ENCODE peak calls at places on chromosomes 12 and 14, in eight cellular contexts. One of them, this sample, is unnamed.

GRCh38 chr12:10638728-10639127 is 25.3 kb upstream of the MAGOHB start:
- DNase-seq in NCI-H146: no peak
- DNase-seq in C1 segment of cervical spinal cord: no peak
- DNase-seq in amygdala: no peak
- DNase-seq in AG09309: no peak
- DNase-seq in right atrium auricular region: no peak
- DNase-seq in activated T-cell treated with anti-CD3 and anti-CD28 coated beads for 24 hours: no peak
- DNase-seq in Right ventricle myocardium inferior: no peak
- DNase-seq in this sample: no peak

GRCh38 chr14:65332141-65332871 is 80.2 kb upstream of the FUT8 start:
- DNase-seq in NCI-H146: no peak
- DNase-seq in C1 segment of cervical spinal cord: no peak
- DNase-seq in amygdala: no peak
- DNase-seq in AG09309: no peak
- DNase-seq in right atrium auricular region: no peak
- DNase-seq in activated T-cell treated with anti-CD3 and anti-CD28 coated beads for 24 hours: no peak
- DNase-seq in Right ventricle myocardium inferior: no peak
- DNase-seq in this sample: no peak

GRCh38 chr12:21643758-21644157 is 13.9 kb downstream of the LDHB start:
- DNase-seq in NCI-H146: no peak
- DNase-seq in C1 segment of cervical spinal cord: no peak
- DNase-seq in amygdala: no peak
- DNase-seq in AG09309: no peak
- DNase-seq in right atrium auricular region: no peak
- DNase-seq in activated T-cell treated with anti-CD3 and anti-CD28 coated beads for 24 hours: no peak
- DNase-seq in Right ventricle myocardium inferior: no peak
- DNase-seq in this sample: no peak

GRCh38 chr14:72045271-72045670 is 113.0 kb downstream of the RGS6 start:
- DNase-seq in NCI-H146: no peak
- DNase-seq in C1 segment of cervical spinal cord: no peak
- DNase-seq in amygdala: no peak
- DNase-seq in AG09309: no peak
- DNase-seq in right atrium auricular region: no peak
- DNase-seq in activated T-cell treated with anti-CD3 and anti-CD28 coated beads for 24 hours: no peak
- DNase-seq in Right ventricle myocardium inferior: no peak
- DNase-seq in this sample: no peak

GRCh38 chr14:22837750-22838538 is 1.6 kb downstream of the MMP14 start:
- DNase-seq in NCI-H146: no peak
- DNase-seq in C1 segment of cervical spinal cord: no peak
- DNase-seq in amygdala: no peak
- DNase-seq in AG09309: no peak
- DNase-seq in right atrium auricular region: no peak
- DNase-seq in activated T-cell treated with anti-CD3 and anti-CD28 coated beads for 24 hours: no peak
- DNase-seq in Right ventricle myocardium inferior: no peak
- DNase-seq in this sample: peak

GRCh38 chr12:121866331-121866730 is 7.7 kb upstream of the HPD start:
- DNase-seq in NCI-H146: no peak
- DNase-seq in C1 segment of cervical spinal cord: no peak
- DNase-seq in amygdala: no peak
- DNase-seq in AG09309: no peak
- DNase-seq in right atrium auricular region: no peak
- DNase-seq in activated T-cell treated with anti-CD3 and anti-CD28 coated beads for 24 hours: no peak
- DNase-seq in Right ventricle myocardium inferior: no peak
- DNase-seq in this sample: no peak

GRCh38 chr12:46154221-46154975 is 114.4 kb downstream of the SLC38A1 start:
- DNase-seq in NCI-H146: no peak
- DNase-seq in C1 segment of cervical spinal cord: no peak
- DNase-seq in amygdala: no peak
- DNase-seq in AG09309: peak
- DNase-seq in right atrium auricular region: no peak
- DNase-seq in activated T-cell treated with anti-CD3 and anti-CD28 coated beads for 24 hours: no peak
- DNase-seq in Right ventricle myocardium inferior: no peak
- DNase-seq in this sample: no peak

GRCh38 chr12:132886529-132887477 is 602 bp downstream of the CHFR start:
- DNase-seq in NCI-H146: peak
- DNase-seq in C1 segment of cervical spinal cord: no peak
- DNase-seq in amygdala: no peak
- DNase-seq in AG09309: no peak
- DNase-seq in right atrium auricular region: no peak
- DNase-seq in activated T-cell treated with anti-CD3 and anti-CD28 coated beads for 24 hours: no peak
- DNase-seq in Right ventricle myocardium inferior: no peak
- DNase-seq in this sample: peak

GRCh38 chr12:96652870-96653269 is 163.5 kb downstream of the CFAP54 start:
- DNase-seq in NCI-H146: no peak
- DNase-seq in C1 segment of cervical spinal cord: no peak
- DNase-seq in amygdala: no peak
- DNase-seq in AG09309: no peak
- DNase-seq in right atrium auricular region: no peak
- DNase-seq in activated T-cell treated with anti-CD3 and anti-CD28 coated beads for 24 hours: no peak
- DNase-seq in Right ventricle myocardium inferior: peak
- DNase-seq in this sample: no peak

GRCh38 chr12:15527201-15527782 is 205.0 kb downstream of the PTPRO start:
- DNase-seq in NCI-H146: no peak
- DNase-seq in C1 segment of cervical spinal cord: peak
- DNase-seq in amygdala: peak
- DNase-seq in AG09309: no peak
- DNase-seq in right atrium auricular region: no peak
- DNase-seq in activated T-cell treated with anti-CD3 and anti-CD28 coated beads for 24 hours: no peak
- DNase-seq in Right ventricle myocardium inferior: no peak
- DNase-seq in this sample: no peak

GRCh38 chr14:86532219-86532618 is 1002.3 kb downstream of the FLRT2 start:
- DNase-seq in NCI-H146: no peak
- DNase-seq in C1 segment of cervical spinal cord: no peak
- DNase-seq in amygdala: no peak
- DNase-seq in AG09309: no peak
- DNase-seq in right atrium auricular region: no peak
- DNase-seq in activated T-cell treated with anti-CD3 and anti-CD28 coated beads for 24 hours: no peak
- DNase-seq in Right ventricle myocardium inferior: no peak
- DNase-seq in this sample: no peak

GRCh38 chr14:90201344-90201743 is 55.0 kb upstream of the PSMC1 start:
- DNase-seq in NCI-H146: no peak
- DNase-seq in C1 segment of cervical spinal cord: no peak
- DNase-seq in amygdala: no peak
- DNase-seq in AG09309: no peak
- DNase-seq in right atrium auricular region: no peak
- DNase-seq in activated T-cell treated with anti-CD3 and anti-CD28 coated beads for 24 hours: no peak
- DNase-seq in Right ventricle myocardium inferior: no peak
- DNase-seq in this sample: no peak

GRCh38 chr14:91228112-91229004 is 16.1 kb downstream of the GPR68 start:
- DNase-seq in NCI-H146: no peak
- DNase-seq in C1 segment of cervical spinal cord: no peak
- DNase-seq in amygdala: no peak
- DNase-seq in AG09309: peak
- DNase-seq in right atrium auricular region: no peak
- DNase-seq in activated T-cell treated with anti-CD3 and anti-CD28 coated beads for 24 hours: peak
- DNase-seq in Right ventricle myocardium inferior: no peak
- DNase-seq in this sample: no peak

GRCh38 chr12:19065223-19065622 is 64.3 kb upstream of the PLEKHA5 start:
- DNase-seq in NCI-H146: no peak
- DNase-seq in C1 segment of cervical spinal cord: no peak
- DNase-seq in amygdala: no peak
- DNase-seq in AG09309: no peak
- DNase-seq in right atrium auricular region: no peak
- DNase-seq in activated T-cell treated with anti-CD3 and anti-CD28 coated beads for 24 hours: no peak
- DNase-seq in Right ventricle myocardium inferior: no peak
- DNase-seq in this sample: no peak

GRCh38 chr12:6372403-6373003 is 2.9 kb downstream of the SCNN1A start:
- DNase-seq in NCI-H146: peak
- DNase-seq in C1 segment of cervical spinal cord: no peak
- DNase-seq in amygdala: no peak
- DNase-seq in AG09309: peak
- DNase-seq in right atrium auricular region: no peak
- DNase-seq in activated T-cell treated with anti-CD3 and anti-CD28 coated beads for 24 hours: no peak
- DNase-seq in Right ventricle myocardium inferior: no peak
- DNase-seq in this sample: no peak

GRCh38 chr12:2998789-2999264 is 39.6 kb downstream of the TEAD4 start:
- DNase-seq in NCI-H146: no peak
- DNase-seq in C1 segment of cervical spinal cord: no peak
- DNase-seq in amygdala: no peak
- DNase-seq in AG09309: peak
- DNase-seq in right atrium auricular region: peak
- DNase-seq in activated T-cell treated with anti-CD3 and anti-CD28 coated beads for 24 hours: no peak
- DNase-seq in Right ventricle myocardium inferior: peak
- DNase-seq in this sample: no peak

GRCh38 chr12:93634416-93634815 is 42.8 kb upstream of the CRADD start:
- DNase-seq in NCI-H146: no peak
- DNase-seq in C1 segment of cervical spinal cord: no peak
- DNase-seq in amygdala: no peak
- DNase-seq in AG09309: no peak
- DNase-seq in right atrium auricular region: no peak
- DNase-seq in activated T-cell treated with anti-CD3 and anti-CD28 coated beads for 24 hours: no peak
- DNase-seq in Right ventricle myocardium inferior: no peak
- DNase-seq in this sample: no peak

GRCh38 chr12:59650594-59651229 is 54.9 kb downstream of the SLC16A7 start:
- DNase-seq in NCI-H146: no peak
- DNase-seq in C1 segment of cervical spinal cord: no peak
- DNase-seq in amygdala: no peak
- DNase-seq in AG09309: no peak
- DNase-seq in right atrium auricular region: no peak
- DNase-seq in activated T-cell treated with anti-CD3 and anti-CD28 coated beads for 24 hours: no peak
- DNase-seq in Right ventricle myocardium inferior: no peak
- DNase-seq in this sample: no peak

GRCh38 chr14:76782115-76782884 is 21.0 kb downstream of the VASH1 start:
- DNase-seq in NCI-H146: no peak
- DNase-seq in C1 segment of cervical spinal cord: no peak
- DNase-seq in amygdala: no peak
- DNase-seq in AG09309: no peak
- DNase-seq in right atrium auricular region: peak
- DNase-seq in activated T-cell treated with anti-CD3 and anti-CD28 coated beads for 24 hours: no peak
- DNase-seq in Right ventricle myocardium inferior: no peak
- DNase-seq in this sample: no peak

GRCh38 chr12:49662998-49663843 is 39.9 kb downstream of the PRPF40B start:
- DNase-seq in NCI-H146: no peak
- DNase-seq in C1 segment of cervical spinal cord: peak
- DNase-seq in amygdala: peak
- DNase-seq in AG09309: peak
- DNase-seq in right atrium auricular region: peak
- DNase-seq in activated T-cell treated with anti-CD3 and anti-CD28 coated beads for 24 hours: peak
- DNase-seq in Right ventricle myocardium inferior: peak
- DNase-seq in this sample: peak

GRCh38 chr12:100267603-100268281 is 765 bp downstream of the SCYL2 start:
- DNase-seq in NCI-H146: peak
- DNase-seq in C1 segment of cervical spinal cord: no peak
- DNase-seq in amygdala: no peak
- DNase-seq in AG09309: no peak
- DNase-seq in right atrium auricular region: no peak
- DNase-seq in activated T-cell treated with anti-CD3 and anti-CD28 coated beads for 24 hours: peak
- DNase-seq in Right ventricle myocardium inferior: peak
- DNase-seq in this sample: no peak

GRCh38 chr12:116456307-116456641 is 102.9 kb upstream of the MAP1LC3B2 start:
- DNase-seq in NCI-H146: no peak
- DNase-seq in C1 segment of cervical spinal cord: no peak
- DNase-seq in amygdala: no peak
- DNase-seq in AG09309: no peak
- DNase-seq in right atrium auricular region: no peak
- DNase-seq in activated T-cell treated with anti-CD3 and anti-CD28 coated beads for 24 hours: no peak
- DNase-seq in Right ventricle myocardium inferior: no peak
- DNase-seq in this sample: no peak

GRCh38 chr12:97313471-97314190 is 149.0 kb upstream of the RMST start:
- DNase-seq in NCI-H146: no peak
- DNase-seq in C1 segment of cervical spinal cord: no peak
- DNase-seq in amygdala: no peak
- DNase-seq in AG09309: no peak
- DNase-seq in right atrium auricular region: no peak
- DNase-seq in activated T-cell treated with anti-CD3 and anti-CD28 coated beads for 24 hours: no peak
- DNase-seq in Right ventricle myocardium inferior: no peak
- DNase-seq in this sample: no peak

GRCh38 chr12:1107669-1108068 is 116.6 kb downstream of the ERC1 start:
- DNase-seq in NCI-H146: no peak
- DNase-seq in C1 segment of cervical spinal cord: no peak
- DNase-seq in amygdala: no peak
- DNase-seq in AG09309: no peak
- DNase-seq in right atrium auricular region: no peak
- DNase-seq in activated T-cell treated with anti-CD3 and anti-CD28 coated beads for 24 hours: no peak
- DNase-seq in Right ventricle myocardium inferior: no peak
- DNase-seq in this sample: no peak

GRCh38 chr12:9388379-9388778 is 180.2 kb upstream of the PZP start:
- DNase-seq in NCI-H146: peak
- DNase-seq in C1 segment of cervical spinal cord: no peak
- DNase-seq in amygdala: no peak
- DNase-seq in AG09309: no peak
- DNase-seq in right atrium auricular region: no peak
- DNase-seq in activated T-cell treated with anti-CD3 and anti-CD28 coated beads for 24 hours: no peak
- DNase-seq in Right ventricle myocardium inferior: no peak
- DNase-seq in this sample: no peak

GRCh38 chr12:62776575-62776974 is 158.4 kb downstream of the PPM1H start:
- DNase-seq in NCI-H146: no peak
- DNase-seq in C1 segment of cervical spinal cord: no peak
- DNase-seq in amygdala: no peak
- DNase-seq in AG09309: no peak
- DNase-seq in right atrium auricular region: no peak
- DNase-seq in activated T-cell treated with anti-CD3 and anti-CD28 coated beads for 24 hours: no peak
- DNase-seq in Right ventricle myocardium inferior: no peak
- DNase-seq in this sample: no peak

This sample was measured in sciatic nerve.